ENCODE peak calls at places on chromosome 14, in six cellular contexts. One of them, this sample, is unnamed.

GRCh38 chr14:61661471-61661988 is 33.8 kb upstream of the HIF1A start:
- DNase-seq in AG10803: peak; percentile 49
- DNase-seq in esophagus squamous epithelium: no peak
- DNase-seq in CD8-positive, alpha-beta T cell: no peak
- DNase-seq in fibroblast of lung: peak; percentile 86
- DNase-seq in stomach: no peak
- DNase-seq in this sample: peak; percentile 4

GRCh38 chr14:52014601-52015267 is 25.4 kb downstream of the RTRAF start:
- DNase-seq in AG10803: no peak
- DNase-seq in esophagus squamous epithelium: no peak
- DNase-seq in CD8-positive, alpha-beta T cell: no peak
- DNase-seq in fibroblast of lung: no peak
- DNase-seq in stomach: no peak
- DNase-seq in this sample: no peak

GRCh38 chr14:55438066-55438683 is 2.2 kb downstream of the TBPL2 start:
- DNase-seq in AG10803: peak; percentile 66
- DNase-seq in esophagus squamous epithelium: no peak
- DNase-seq in CD8-positive, alpha-beta T cell: no peak
- DNase-seq in fibroblast of lung: peak; percentile 74
- DNase-seq in stomach: no peak
- DNase-seq in this sample: peak; percentile 53

GRCh38 chr14:23447634-23448353 is 12.3 kb upstream of the MYH7 start:
- DNase-seq in AG10803: no peak
- DNase-seq in esophagus squamous epithelium: no peak
- DNase-seq in CD8-positive, alpha-beta T cell: no peak
- DNase-seq in fibroblast of lung: no peak
- DNase-seq in stomach: peak; percentile 43
- DNase-seq in this sample: no peak

GRCh38 chr14:50943943-50944646 is at the start of gene PYGL:
- DNase-seq in AG10803: peak; percentile 63
- DNase-seq in esophagus squamous epithelium: no peak
- DNase-seq in CD8-positive, alpha-beta T cell: no peak
- DNase-seq in fibroblast of lung: peak; percentile 60
- DNase-seq in stomach: peak; percentile 69
- DNase-seq in this sample: peak; percentile 39

GRCh38 chr14:88477513-88478250 is 77.1 kb downstream of the PTPN21 start:
- DNase-seq in AG10803: peak; percentile 20
- DNase-seq in esophagus squamous epithelium: no peak
- DNase-seq in CD8-positive, alpha-beta T cell: no peak
- DNase-seq in fibroblast of lung: no peak
- DNase-seq in stomach: no peak
- DNase-seq in this sample: no peak

GRCh38 chr14:64804754-64805260 is 74.9 kb downstream of the SPTB start:
- DNase-seq in AG10803: no peak
- DNase-seq in esophagus squamous epithelium: no peak
- DNase-seq in CD8-positive, alpha-beta T cell: no peak
- DNase-seq in fibroblast of lung: no peak
- DNase-seq in stomach: no peak
- DNase-seq in this sample: no peak

GRCh38 chr14:72332871-72333270 is 400.6 kb downstream of the RGS6 start:
- DNase-seq in AG10803: no peak
- DNase-seq in esophagus squamous epithelium: no peak
- DNase-seq in CD8-positive, alpha-beta T cell: no peak
- DNase-seq in fibroblast of lung: no peak
- DNase-seq in stomach: no peak
- DNase-seq in this sample: no peak

GRCh38 chr14:90513151-90514014 is 116.6 kb downstream of the CALM1 start:
- DNase-seq in AG10803: no peak
- DNase-seq in esophagus squamous epithelium: no peak
- DNase-seq in CD8-positive, alpha-beta T cell: no peak
- DNase-seq in fibroblast of lung: peak; percentile 54
- DNase-seq in stomach: peak; percentile 95
- DNase-seq in this sample: no peak

GRCh38 chr14:89533136-89533535 is 116.1 kb upstream of the FOXN3 start:
- DNase-seq in AG10803: no peak
- DNase-seq in esophagus squamous epithelium: no peak
- DNase-seq in CD8-positive, alpha-beta T cell: no peak
- DNase-seq in fibroblast of lung: no peak
- DNase-seq in stomach: no peak
- DNase-seq in this sample: no peak

GRCh38 chr14:89900822-89901221 is 53.7 kb downstream of the EFCAB11 start:
- DNase-seq in AG10803: no peak
- DNase-seq in esophagus squamous epithelium: no peak
- DNase-seq in CD8-positive, alpha-beta T cell: no peak
- DNase-seq in fibroblast of lung: no peak
- DNase-seq in stomach: no peak
- DNase-seq in this sample: no peak

GRCh38 chr14:66624319-66624937 is 116.5 kb downstream of the GPHN start:
- DNase-seq in AG10803: peak; percentile 60
- DNase-seq in esophagus squamous epithelium: no peak
- DNase-seq in CD8-positive, alpha-beta T cell: no peak
- DNase-seq in fibroblast of lung: peak; percentile 82
- DNase-seq in stomach: peak; percentile 71
- DNase-seq in this sample: peak; percentile 62

GRCh38 chr14:23379331-23380196 is 2.7 kb downstream of the CMTM5 start:
- DNase-seq in AG10803: peak; percentile 9
- DNase-seq in esophagus squamous epithelium: no peak
- DNase-seq in CD8-positive, alpha-beta T cell: peak; percentile 41
- DNase-seq in fibroblast of lung: peak; percentile 42
- DNase-seq in stomach: peak; percentile 88
- DNase-seq in this sample: no peak

GRCh38 chr14:51335521-51335920 is 95.5 kb downstream of the TMX1 start:
- DNase-seq in AG10803: peak; percentile 89
- DNase-seq in esophagus squamous epithelium: no peak
- DNase-seq in CD8-positive, alpha-beta T cell: no peak
- DNase-seq in fibroblast of lung: no peak
- DNase-seq in stomach: no peak
- DNase-seq in this sample: no peak

GRCh38 chr14:40072175-40072574 is 639.9 kb upstream of the FBXO33 start:
- DNase-seq in AG10803: no peak
- DNase-seq in esophagus squamous epithelium: no peak
- DNase-seq in CD8-positive, alpha-beta T cell: no peak
- DNase-seq in fibroblast of lung: no peak
- DNase-seq in stomach: no peak
- DNase-seq in this sample: no peak

GRCh38 chr14:72753879-72754400 is 140.0 kb downstream of the DPF3 start:
- DNase-seq in AG10803: no peak
- DNase-seq in esophagus squamous epithelium: no peak
- DNase-seq in CD8-positive, alpha-beta T cell: no peak
- DNase-seq in fibroblast of lung: no peak
- DNase-seq in stomach: no peak
- DNase-seq in this sample: no peak

GRCh38 chr14:81211844-81212243 is 8.9 kb downstream of the GTF2A1 start:
- DNase-seq in AG10803: peak; percentile 39
- DNase-seq in esophagus squamous epithelium: no peak
- DNase-seq in CD8-positive, alpha-beta T cell: no peak
- DNase-seq in fibroblast of lung: peak; percentile 54
- DNase-seq in stomach: no peak
- DNase-seq in this sample: peak; percentile 30

GRCh38 chr14:75981426-75981825 is 369 bp downstream of the TGFB3 start:
- DNase-seq in AG10803: no peak
- DNase-seq in esophagus squamous epithelium: no peak
- DNase-seq in CD8-positive, alpha-beta T cell: no peak
- DNase-seq in fibroblast of lung: no peak
- DNase-seq in stomach: no peak
- DNase-seq in this sample: no peak

GRCh38 chr14:96297000-96297399 is 41.0 kb downstream of the BDKRB1 start:
- DNase-seq in AG10803: peak; percentile 20
- DNase-seq in esophagus squamous epithelium: no peak
- DNase-seq in CD8-positive, alpha-beta T cell: no peak
- DNase-seq in fibroblast of lung: no peak
- DNase-seq in stomach: no peak
- DNase-seq in this sample: peak; percentile 21

GRCh38 chr14:96303981-96304380 is 48.0 kb downstream of the BDKRB1 start:
- DNase-seq in AG10803: no peak
- DNase-seq in esophagus squamous epithelium: no peak
- DNase-seq in CD8-positive, alpha-beta T cell: no peak
- DNase-seq in fibroblast of lung: no peak
- DNase-seq in stomach: no peak
- DNase-seq in this sample: no peak

GRCh38 chr14:96294246-96294645 is 38.2 kb downstream of the BDKRB1 start:
- DNase-seq in AG10803: no peak
- DNase-seq in esophagus squamous epithelium: no peak
- DNase-seq in CD8-positive, alpha-beta T cell: no peak
- DNase-seq in fibroblast of lung: no peak
- DNase-seq in stomach: no peak
- DNase-seq in this sample: no peak

GRCh38 chr14:96297999-96298398 is 42.0 kb downstream of the BDKRB1 start:
- DNase-seq in AG10803: no peak
- DNase-seq in esophagus squamous epithelium: no peak
- DNase-seq in CD8-positive, alpha-beta T cell: no peak
- DNase-seq in fibroblast of lung: no peak
- DNase-seq in stomach: no peak
- DNase-seq in this sample: no peak

GRCh38 chr14:96299441-96299840 is 43.4 kb downstream of the BDKRB1 start:
- DNase-seq in AG10803: no peak
- DNase-seq in esophagus squamous epithelium: no peak
- DNase-seq in CD8-positive, alpha-beta T cell: no peak
- DNase-seq in fibroblast of lung: no peak
- DNase-seq in stomach: no peak
- DNase-seq in this sample: no peak
- TF ChIP-seq CTCF in AG10803: no peak
- TF ChIP-seq CTCF in esophagus squamous epithelium: no peak
- TF ChIP-seq CTCF in CD8-positive, alpha-beta T cell: no peak
- TF ChIP-seq CTCF in fibroblast of lung: no peak
- TF ChIP-seq CTCF in stomach: no peak
- TF ChIP-seq CTCF in this sample: no peak

GRCh38 chr14:32542507-32542906 is 213.4 kb downstream of the AKAP6 start:
- DNase-seq in AG10803: no peak
- DNase-seq in esophagus squamous epithelium: no peak
- DNase-seq in CD8-positive, alpha-beta T cell: no peak
- DNase-seq in fibroblast of lung: no peak
- DNase-seq in stomach: no peak
- DNase-seq in this sample: no peak
- TF ChIP-seq CTCF in AG10803: no peak
- TF ChIP-seq CTCF in esophagus squamous epithelium: no peak
- TF ChIP-seq CTCF in CD8-positive, alpha-beta T cell: no peak
- TF ChIP-seq CTCF in fibroblast of lung: no peak
- TF ChIP-seq CTCF in stomach: no peak
- TF ChIP-seq CTCF in this sample: no peak

DNA sequence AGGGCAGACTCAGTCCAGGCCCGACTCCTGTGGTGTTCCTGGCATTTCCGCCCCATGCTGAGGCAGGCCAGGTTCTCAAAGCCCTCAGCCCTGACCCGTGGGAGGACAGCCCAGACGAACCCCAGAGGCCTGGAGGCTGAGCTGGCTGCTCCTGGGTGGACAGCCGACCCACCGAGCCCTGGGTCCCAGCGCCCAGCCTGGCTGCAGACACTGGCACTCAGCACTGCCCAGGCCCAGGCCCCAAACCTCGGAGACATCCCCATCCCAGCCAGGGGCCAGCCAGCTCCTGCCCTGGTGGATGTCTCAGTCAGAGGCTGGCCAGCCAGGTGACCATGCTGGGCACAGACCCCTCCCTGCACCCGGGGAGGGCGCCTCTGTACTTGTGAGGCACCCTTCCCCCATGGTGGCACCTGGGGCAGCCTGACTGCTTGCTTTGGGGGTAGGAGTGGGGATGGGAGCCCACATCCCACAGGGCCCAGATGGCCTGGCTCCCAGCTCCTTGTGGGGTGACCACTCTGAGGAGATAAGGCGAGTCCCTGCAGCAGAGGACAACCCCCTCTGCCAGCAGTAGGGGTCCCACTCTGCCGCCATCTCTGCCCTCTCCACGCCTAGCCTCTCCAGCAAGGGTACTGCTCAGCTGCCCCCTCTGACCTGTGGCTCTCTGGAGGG is 1.4 kb downstream of the PLD4 start:
- DNase-seq in AG10803: no peak
- DNase-seq in esophagus squamous epithelium: no peak
- DNase-seq in CD8-positive, alpha-beta T cell: no peak
- DNase-seq in fibroblast of lung: no peak
- DNase-seq in stomach: no peak
- DNase-seq in this sample: no peak
- TF ChIP-seq CTCF in AG10803: no peak
- TF ChIP-seq CTCF in esophagus squamous epithelium: no peak
- TF ChIP-seq CTCF in CD8-positive, alpha-beta T cell: no peak
- TF ChIP-seq CTCF in fibroblast of lung: no peak
- TF ChIP-seq CTCF in stomach: no peak
- TF ChIP-seq CTCF in this sample: no peak

DNA sequence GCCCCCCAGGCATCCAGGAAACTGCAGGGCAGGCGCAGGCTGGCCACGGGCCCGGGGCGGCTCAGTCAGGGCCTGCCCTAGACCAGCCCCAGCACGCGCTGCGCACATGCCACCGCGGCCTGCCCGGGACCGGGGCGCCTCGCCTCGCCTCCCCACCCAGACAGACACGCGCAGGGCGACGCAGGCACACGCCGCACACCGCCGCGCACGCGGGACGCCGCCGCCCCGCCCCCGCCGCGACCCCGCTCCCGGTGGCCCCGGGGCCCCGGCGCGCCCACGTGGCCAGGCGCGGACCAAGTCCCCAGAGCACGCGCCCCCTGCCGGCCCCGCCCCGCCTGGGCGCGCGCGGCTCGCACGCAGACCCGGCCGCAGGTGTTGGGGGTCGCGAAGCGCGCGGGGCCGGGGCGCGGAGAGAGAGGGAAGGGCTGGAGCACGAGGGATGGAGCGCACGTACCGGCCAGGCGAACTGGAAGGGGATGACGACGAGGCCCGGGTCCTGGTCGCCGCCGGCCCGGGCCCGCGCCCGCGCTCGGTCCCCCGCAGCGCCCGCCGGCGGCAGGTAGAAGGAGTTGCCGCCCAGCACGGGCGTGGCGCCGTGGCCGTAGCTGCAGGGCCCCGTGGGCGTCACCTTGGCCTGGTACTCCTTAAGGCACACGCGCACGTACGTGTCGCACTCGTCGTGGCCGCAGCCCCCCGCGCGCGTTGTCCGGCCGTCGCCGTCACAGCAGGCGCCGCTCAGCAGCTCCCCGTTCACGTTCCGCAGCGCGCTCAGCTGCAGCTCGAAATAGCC is 1.1 kb downstream of the JAG2 start:
- DNase-seq in AG10803: no peak
- DNase-seq in esophagus squamous epithelium: no peak
- DNase-seq in CD8-positive, alpha-beta T cell: no peak
- DNase-seq in fibroblast of lung: no peak
- DNase-seq in stomach: peak; percentile 33
- DNase-seq in this sample: no peak
- TF ChIP-seq CTCF in AG10803: no peak
- TF ChIP-seq CTCF in esophagus squamous epithelium: no peak
- TF ChIP-seq CTCF in CD8-positive, alpha-beta T cell: no peak
- TF ChIP-seq CTCF in fibroblast of lung: no peak
- TF ChIP-seq CTCF in stomach: no peak
- TF ChIP-seq CTCF in this sample: peak; percentile 32

DNA sequence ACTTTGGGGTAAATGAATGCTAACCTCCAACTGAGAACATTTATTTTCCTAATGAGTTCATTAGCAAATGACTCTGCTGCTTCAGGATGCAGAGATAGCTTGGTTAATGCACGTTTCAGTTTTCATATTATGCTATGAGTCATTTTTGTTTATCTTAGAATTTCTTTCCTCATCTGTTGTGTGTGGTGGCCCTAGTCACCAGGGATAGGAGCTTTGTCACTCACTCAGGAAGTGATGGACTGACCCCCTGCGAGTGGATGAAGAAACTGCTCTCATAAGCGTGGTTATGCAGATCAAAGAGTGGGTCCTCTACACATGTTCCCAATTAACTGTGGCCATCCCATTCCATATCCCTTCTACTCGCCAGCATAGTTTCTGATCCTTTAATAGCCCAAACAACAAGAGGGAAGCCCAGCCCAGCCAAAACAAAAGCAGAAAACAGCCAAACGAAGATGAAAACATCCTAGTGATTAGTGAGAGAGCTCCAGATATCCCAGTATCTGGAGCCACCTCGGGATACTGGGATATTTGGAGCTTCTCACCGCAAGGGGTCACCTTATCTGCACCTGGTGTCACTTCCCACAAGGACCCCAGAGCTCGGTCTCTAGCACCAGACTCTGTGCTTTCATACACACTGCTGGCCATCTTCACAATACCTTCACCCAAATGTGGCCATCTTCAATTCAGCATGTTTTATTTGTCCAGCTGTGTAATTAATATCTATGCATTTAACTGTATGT is 8.6 kb downstream of the TC2N start:
- DNase-seq in AG10803: peak; percentile 90
- DNase-seq in esophagus squamous epithelium: no peak
- DNase-seq in CD8-positive, alpha-beta T cell: no peak
- DNase-seq in fibroblast of lung: peak; percentile 57
- DNase-seq in stomach: no peak
- DNase-seq in this sample: peak; percentile 69
- TF ChIP-seq CTCF in AG10803: no peak
- TF ChIP-seq CTCF in esophagus squamous epithelium: no peak
- TF ChIP-seq CTCF in CD8-positive, alpha-beta T cell: no peak
- TF ChIP-seq CTCF in fibroblast of lung: no peak
- TF ChIP-seq CTCF in stomach: no peak
- TF ChIP-seq CTCF in this sample: no peak